ENCODE peak calls at places on chromosomes 7 and 10, in six cellular contexts. I is neuronal stem cell, K is H1, C is mesenchymal stem cell, J is IMR-90, O is trophoblast cell. W is an unnamed sample.
A peak's percentile ranks its signal among the peaks of the same experiment; 100 is the strongest.

GRCh38 chr10:42875792-42876191 is 93.2 kb downstream of the BMS1 start:
- DNase-seq in I (no peak), K (no peak), C (peak; percentile 65), J (peak; percentile 10), O (no peak), W (no peak)

GRCh38 chr7:70030745-70031144 is 432.5 kb downstream of the AUTS2 start:
- DNase-seq in I (no peak), K (no peak), C (no peak), J (no peak), O (no peak), W (no peak)

GRCh38 chr10:121572857-121573540 is 25.2 kb downstream of the FGFR2 start:
- DNase-seq in I (no peak), K (no peak), C (no peak), J (no peak), O (no peak), W (no peak)

GRCh38 chr10:112966191-112966855 is 16.3 kb downstream of the TCF7L2 start:
- DNase-seq in I (no peak), K (no peak), C (no peak), J (no peak), O (no peak), W (no peak)

GRCh38 chr10:91090761-91091529 is 129.5 kb upstream of the PCGF5 start:
- DNase-seq in I (no peak), K (no peak), C (peak; percentile 17), J (no peak), O (no peak), W (no peak)

GRCh38 chr10:109592391-109592790 is 330.9 kb downstream of the XPNPEP1 start:
- DNase-seq in I (no peak), K (no peak), C (no peak), J (no peak), O (no peak), W (no peak)

GRCh38 chr10:126063353-126063791 is 167.0 kb downstream of the FANK1 start:
- DNase-seq in I (no peak), K (no peak), C (peak; percentile 71), J (peak; percentile 81), O (no peak), W (no peak)

GRCh38 chr7:153640586-153640985 is 411.6 kb upstream of the DPP6 start:
- DNase-seq in I (no peak), K (no peak), C (no peak), J (no peak), O (no peak), W (no peak)

GRCh38 chr10:49113741-49114141 is 1.6 kb downstream of the VSTM4 start:
- DNase-seq in I (no peak), K (no peak), C (no peak), J (peak; percentile 47), O (no peak), W (peak; percentile 15)

DNA sequence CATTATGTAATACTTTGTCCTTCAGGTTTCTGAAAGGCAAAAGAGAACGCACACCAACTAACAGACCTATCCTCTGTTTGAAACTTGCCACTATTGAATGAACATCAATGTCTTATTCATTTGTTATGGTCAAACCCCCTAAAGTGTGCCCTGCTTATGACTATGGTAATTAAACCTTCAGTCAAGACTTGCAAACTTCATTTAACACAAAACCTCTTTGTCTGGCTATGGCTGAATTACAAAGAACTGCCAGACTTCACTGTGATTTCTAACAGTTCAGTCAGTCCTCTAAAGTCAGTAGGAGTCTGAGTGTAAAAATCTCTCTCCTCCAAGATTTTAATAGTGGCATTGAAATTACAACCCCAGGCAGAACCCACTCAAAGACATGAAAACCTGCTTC is 702.5 kb upstream of the LRRN3 start:
- DNase-seq in I (no peak), K (no peak), C (no peak), J (no peak), O (no peak), W (no peak)
- H3K14ac ChIP-seq in I (no peak overlapping the region), K (no peak overlapping the region), C (no peak overlapping the region), J (no peak overlapping the region), O (no peak overlapping the region), W (no peak overlapping the region)

DNA sequence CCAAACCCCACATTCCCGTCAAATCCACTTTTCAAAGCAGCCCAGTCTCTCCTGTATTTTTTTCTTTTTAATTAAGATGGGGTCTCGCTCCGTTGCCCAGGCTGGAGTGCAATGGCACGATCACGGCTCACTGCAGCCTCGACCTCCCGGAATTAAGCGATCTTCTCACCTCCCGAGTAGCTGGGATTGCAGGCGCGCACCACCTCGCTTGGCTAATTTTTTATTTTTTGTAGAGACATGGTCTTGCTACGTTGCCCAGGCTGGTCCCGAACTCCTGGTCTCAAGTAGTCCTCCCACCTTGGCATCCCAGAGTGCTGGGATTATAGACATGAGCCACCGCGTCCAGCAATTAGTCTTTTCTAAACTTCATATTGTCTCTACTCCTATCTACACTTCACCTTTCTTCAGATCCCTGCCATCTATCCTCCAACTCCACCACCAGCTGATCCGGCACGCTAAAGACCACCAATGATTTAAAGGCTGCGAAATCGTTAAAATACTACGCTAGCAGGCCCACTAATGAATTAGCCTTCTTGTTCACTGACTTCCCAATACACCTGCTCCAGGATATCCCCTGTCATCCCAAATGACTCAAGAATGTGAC is 525 bp upstream of the CHUK start:
- DNase-seq in I (no peak), K (no peak), C (no peak), J (no peak), O (no peak), W (no peak)
- H3K4ac ChIP-seq in I (no peak overlapping the region), K (no peak overlapping the region), C (peak overlapping the region; percentile 35), J (peak overlapping the region; percentile 95), O (no peak overlapping the region), W (no peak overlapping the region)

GRCh38 chr10:54133201-54133600 is 667.8 kb downstream of the PCDH15 start:
- DNase-seq in I (no peak), K (no peak), C (peak; percentile 1), J (no peak), O (no peak), W (no peak)
- H3K14ac ChIP-seq in I (no peak overlapping the region), K (no peak overlapping the region), C (no peak overlapping the region), J (no peak overlapping the region), O (no peak overlapping the region), W (no peak overlapping the region)

GRCh38 chr7:112206238-112207105 is at the start of the genes DOCK4 and ZNF277:
- DNase-seq in I (peak; percentile 100), K (peak; percentile 94), C (peak; percentile 99), J (peak; percentile 99), O (peak; percentile 99), W (peak; percentile 99)

GRCh38 chr7:112207765-112208164 is 1.3 kb downstream of the ZNF277 start:
- DNase-seq in I (no peak), K (no peak), C (no peak), J (no peak), O (no peak), W (no peak)

GRCh38 chr7:112205348-112206237 is 606 bp downstream of the DOCK4 start:
- DNase-seq in I (peak; percentile 72), K (no peak), C (peak; percentile 83), J (peak; percentile 64), O (no peak), W (peak; percentile 64)

GRCh38 chr7:112204776-112205347 is 1.3 kb downstream of the DOCK4 start:
- DNase-seq in I (no peak), K (no peak), C (peak; percentile 38), J (no peak), O (no peak), W (no peak)

DNA sequence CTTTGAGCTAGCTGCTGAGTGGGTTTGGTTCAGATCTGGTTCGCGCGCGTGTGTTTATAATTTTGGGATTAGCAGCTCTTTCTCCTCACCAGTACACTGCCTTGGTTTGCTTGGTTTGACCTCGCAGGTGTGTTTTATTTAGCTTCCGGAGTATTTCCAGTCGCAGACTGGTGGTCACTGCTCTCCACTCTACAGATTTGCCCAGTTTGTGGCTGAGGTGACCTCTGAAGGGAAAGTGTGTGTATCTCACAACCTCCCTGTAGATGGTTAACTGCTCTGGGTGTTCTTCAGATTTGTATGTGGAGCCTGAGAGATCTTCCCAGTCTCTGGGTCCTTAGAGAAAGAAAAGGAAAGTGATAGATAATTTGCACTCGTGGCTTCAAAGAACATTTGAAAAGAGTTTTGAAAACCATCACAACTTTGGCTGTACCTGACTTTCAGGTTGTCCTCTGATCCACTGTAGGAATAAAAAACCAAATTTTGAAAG is 654 bp downstream of the ZNF277 start:
- DNase-seq in I (no peak), K (no peak), C (peak; percentile 36), J (no peak), O (no peak), W (no peak)
- H3K4ac ChIP-seq in I (no peak overlapping the region), K (no peak overlapping the region), C (no peak overlapping the region), J (peak overlapping the region; percentile 31), O (peak overlapping the region; percentile 92), W (no peak overlapping the region)

GRCh38 chr7:3955026-3955425 is 654.0 kb downstream of the SDK1 start:
- DNase-seq in I (no peak), K (no peak), C (no peak), J (no peak), O (no peak), W (no peak)
- H3K14ac ChIP-seq in I (no peak overlapping the region), K (no peak overlapping the region), C (no peak overlapping the region), J (no peak overlapping the region), O (no peak overlapping the region), W (no peak overlapping the region)

GRCh38 chr10:86018735-86019058 is 347.9 kb downstream of the GRID1 start:
- DNase-seq in I (no peak), K (no peak), C (no peak), J (no peak), O (no peak), W (no peak)

GRCh38 chr10:86017841-86018734 is 348.5 kb downstream of the GRID1 start:
- DNase-seq in I (no peak), K (no peak), C (no peak), J (no peak), O (no peak), W (no peak)

GRCh38 chr10:86019141-86019540 is 347.5 kb downstream of the GRID1 start:
- DNase-seq in I (no peak), K (no peak), C (no peak), J (no peak), O (no peak), W (no peak)

DNA sequence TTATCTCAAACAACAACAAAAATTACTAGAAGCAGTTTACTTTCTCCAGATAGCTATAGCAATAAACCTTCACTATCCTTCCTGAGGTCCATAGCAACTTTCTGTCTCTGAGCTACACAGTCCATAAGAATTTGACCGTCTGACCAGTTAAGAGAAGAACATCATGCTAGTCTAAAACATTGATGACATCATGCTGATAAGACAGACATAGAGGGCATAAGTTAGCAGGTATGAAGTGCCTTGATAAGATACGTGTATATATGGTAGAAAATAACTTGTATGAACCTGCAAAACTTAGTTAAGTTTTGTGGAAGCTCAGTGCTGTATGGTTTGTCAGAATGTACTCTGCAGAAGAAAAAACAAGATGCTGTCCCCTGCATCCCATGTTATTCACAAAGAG is 353.0 kb downstream of the GRID1 start:
- DNase-seq in I (no peak), K (no peak), C (no peak), J (no peak), O (no peak), W (no peak)
- H3K4ac ChIP-seq in I (no peak overlapping the region), K (no peak overlapping the region), C (no peak overlapping the region), J (no peak overlapping the region), O (no peak overlapping the region), W (no peak overlapping the region)

W was measured in H9.